ENCODE peak calls at places on chromosomes 3 and 15, in ten cellular contexts. R is NCI-H1092, D is fibroblast of pulmonary artery, G is psoas muscle, X is endothelial cell of umbilical vein, A is T-helper 9 cell, O is mesothelial cell of epicardium, J is neural progenitor cell, W is A549, S is lower lobe of right lung. Q is an unnamed sample.

GRCh38 chr15:77393471-77393840 is 26.4 kb downstream of the PEAK1 start:
- DNase-seq in G (no peak), D (peak), X (no peak), R (no peak), W (no peak), A (no peak), S (no peak), O (no peak), J (no peak), Q (no peak)

GRCh38 chr3:65927576-65927975 is 111.1 kb downstream of the MAGI1 start:
- DNase-seq in W (no peak), D (no peak), S (no peak), X (no peak), J (no peak), R (peak), A (no peak), G (no peak), O (no peak), Q (no peak)

GRCh38 chr3:143847787-143848631 is at the start of gene SLC9A9:
- DNase-seq in W (no peak), A (peak), J (peak), S (peak), G (peak), R (no peak), D (peak), O (no peak), X (peak), Q (no peak)

GRCh38 chr3:169133178-169134161 is 530.0 kb downstream of the MECOM start:
- DNase-seq in R (no peak), D (peak), X (peak), G (no peak), A (no peak), W (no peak), S (no peak), O (no peak), J (no peak), Q (no peak)

GRCh38 chr3:39254806-39255449 is 24.9 kb downstream of the CX3CR1 start:
- DNase-seq in D (peak), O (no peak), A (no peak), J (no peak), S (no peak), X (no peak), G (no peak), R (no peak), W (no peak), Q (no peak)

GRCh38 chr15:94607176-94607654 is 375.9 kb downstream of the MCTP2 start:
- DNase-seq in S (no peak), O (no peak), G (peak), D (peak), R (no peak), W (no peak), X (peak), A (no peak), J (no peak), Q (no peak)

GRCh38 chr15:73807865-73808264 is 54.7 kb upstream of the INSYN1 start:
- DNase-seq in J (no peak), G (no peak), R (no peak), D (no peak), O (no peak), X (no peak), A (no peak), W (no peak), S (no peak), Q (no peak)

GRCh38 chr15:80121546-80121945 is 31.3 kb upstream of the FAH start:
- DNase-seq in X (no peak), R (no peak), G (no peak), D (no peak), A (no peak), S (no peak), O (no peak), W (no peak), J (no peak), Q (no peak)

GRCh38 chr15:81752149-81752942 is 293.5 kb downstream of the MEX3B start:
- DNase-seq in J (peak), D (peak), O (peak), W (no peak), X (peak), A (no peak), R (peak), S (no peak), G (peak), Q (no peak)

GRCh38 chr3:59877679-59878427 is 828.0 kb upstream of the CFAP20DC start:
- DNase-seq in X (no peak), D (no peak), R (no peak), O (no peak), A (no peak), J (no peak), G (no peak), W (no peak), S (no peak), Q (no peak)

GRCh38 chr15:27454281-27455060 is 483.5 kb downstream of the GABRG3 start:
- DNase-seq in D (peak), X (no peak), G (no peak), R (no peak), S (no peak), J (no peak), A (no peak), W (peak), O (no peak), Q (no peak)

GRCh38 chr3:93969443-93969842 is 4.3 kb downstream of the PROS1 start:
- DNase-seq in A (no peak), W (peak), J (no peak), D (peak), G (no peak), R (no peak), O (no peak), S (no peak), X (no peak), Q (no peak)

GRCh38 chr3:107216711-107217110 is 160.5 kb upstream of the CCDC54 start:
- DNase-seq in S (no peak), W (no peak), R (no peak), X (no peak), O (no peak), J (no peak), G (no peak), A (no peak), D (peak), Q (no peak)

GRCh38 chr3:195447205-195447604 is 4.4 kb upstream of the ACAP2 start:
- DNase-seq in X (no peak), S (no peak), R (no peak), W (no peak), A (no peak), D (no peak), G (no peak), J (no peak), O (no peak), Q (no peak)

GRCh38 chr3:115728013-115728412 is 104.7 kb downstream of the GAP43 start:
- DNase-seq in W (no peak), O (no peak), D (no peak), S (no peak), X (no peak), J (no peak), A (no peak), G (no peak), R (no peak), Q (no peak)

GRCh38 chr3:49616491-49616941 is 57.6 kb upstream of the APEH start:
- DNase-seq in O (peak), D (peak), A (no peak), X (no peak), R (no peak), J (peak), S (no peak), W (no peak), G (no peak), Q (no peak)

GRCh38 chr3:18443670-18444596 is 18.8 kb upstream of the SATB1 start:
- DNase-seq in G (peak), J (peak), D (no peak), R (no peak), W (no peak), A (peak), S (peak), O (peak), X (no peak), Q (no peak)

GRCh38 chr3:188153498-188153948 is 434 bp upstream of the LPP start:
- DNase-seq in A (peak), J (peak), R (no peak), O (no peak), S (peak), X (peak), W (peak), G (peak), D (peak), Q (peak)

GRCh38 chr3:11690863-11691833 is 47.4 kb upstream of the VGLL4 start:
- DNase-seq in O (no peak), R (no peak), J (peak), W (no peak), A (no peak), G (no peak), X (peak), D (peak), S (no peak), Q (no peak)

GRCh38 chr3:143480306-143480852 is 360.8 kb downstream of the CHST2 start:
- DNase-seq in A (no peak), J (no peak), D (peak), O (no peak), W (peak), S (no peak), G (no peak), R (no peak), X (peak), Q (no peak)

GRCh38 chr3:45690331-45691035 is 1.3 kb downstream of the SACM1L start:
- DNase-seq in D (no peak), S (no peak), A (no peak), W (no peak), O (no peak), G (no peak), R (no peak), X (peak), J (peak), Q (no peak)

GRCh38 chr3:10758304-10759037 is 57.6 kb upstream of the SLC6A11 start:
- DNase-seq in J (peak), W (peak), R (peak), A (peak), D (peak), O (peak), X (peak), S (no peak), G (peak), Q (peak)

GRCh38 chr3:84962460-84962859 is 3.7 kb downstream of the CADM2 start:
- DNase-seq in O (no peak), R (no peak), W (no peak), X (no peak), A (no peak), D (no peak), J (no peak), S (no peak), G (no peak), Q (no peak)

GRCh38 chr15:33955945-33956344 is 12.4 kb upstream of the CHRM5 start:
- DNase-seq in A (no peak), J (no peak), D (no peak), S (no peak), R (no peak), O (no peak), G (no peak), W (no peak), X (no peak), Q (no peak)

GRCh38 chr15:31335991-31336942 is 9.6 kb downstream of the KLF13 start:
- DNase-seq in S (peak), J (no peak), D (no peak), W (no peak), A (no peak), O (no peak), R (no peak), G (no peak), X (no peak), Q (no peak)

GRCh38 chr3:187783098-187783497 is 37.8 kb upstream of the BCL6 start:
- DNase-seq in X (no peak), D (peak), G (no peak), R (no peak), W (no peak), O (no peak), S (peak), J (no peak), A (no peak), Q (no peak)

Q was measured in NCI-H1930.